ENCODE peak calls at places on chromosomes 6 and 20, in six cellular contexts. One of them, this sample, is unnamed.

GRCh38 chr20:38842558-38842981 is 37.1 kb downstream of the PPP1R16B start:
- DNase-seq in A549: no peak
- DNase-seq in breast epithelium: no peak
- DNase-seq in sigmoid colon: no peak
- DNase-seq in heart left ventricle: no peak
- DNase-seq in GM12892: peak; percentile 61
- DNase-seq in this sample: no peak

GRCh38 chr6:7115452-7116223 is 7.9 kb downstream of the RREB1 start:
- DNase-seq in GM12892: no peak
- DNase-seq in A549: no peak
- DNase-seq in sigmoid colon: no peak
- DNase-seq in heart left ventricle: no peak
- DNase-seq in breast epithelium: no peak
- DNase-seq in this sample: no peak

GRCh38 chr6:134666174-134666573 is 283.7 kb downstream of the ALDH8A1 start:
- DNase-seq in sigmoid colon: no peak
- DNase-seq in GM12892: no peak
- DNase-seq in breast epithelium: no peak
- DNase-seq in heart left ventricle: no peak
- DNase-seq in A549: no peak
- DNase-seq in this sample: no peak

GRCh38 chr20:5118220-5119142 is 1.3 kb downstream of the PCNA start:
- DNase-seq in heart left ventricle: no peak
- DNase-seq in breast epithelium: no peak
- DNase-seq in sigmoid colon: no peak
- DNase-seq in A549: peak; percentile 37
- DNase-seq in GM12892: no peak
- DNase-seq in this sample: no peak

GRCh38 chr20:39264506-39265172 is 302.5 kb downstream of the DHX35 start:
- DNase-seq in A549: peak; percentile 71
- DNase-seq in sigmoid colon: peak; percentile 82
- DNase-seq in GM12892: peak; percentile 27
- DNase-seq in breast epithelium: peak; percentile 32
- DNase-seq in heart left ventricle: peak; percentile 56
- DNase-seq in this sample: peak; percentile 73

GRCh38 chr20:63966172-63966943 is 3.4 kb downstream of the ZNF512B start:
- DNase-seq in breast epithelium: no peak
- DNase-seq in sigmoid colon: peak; percentile 60
- DNase-seq in GM12892: no peak
- DNase-seq in heart left ventricle: no peak
- DNase-seq in A549: no peak
- DNase-seq in this sample: no peak

GRCh38 chr6:149859368-149859767 is 4.8 kb downstream of the LRP11 start:
- DNase-seq in GM12892: no peak
- DNase-seq in breast epithelium: no peak
- DNase-seq in heart left ventricle: no peak
- DNase-seq in sigmoid colon: no peak
- DNase-seq in A549: peak; percentile 67
- DNase-seq in this sample: no peak

GRCh38 chr6:69768664-69769063 is 28.1 kb downstream of the LMBRD1 start:
- DNase-seq in heart left ventricle: no peak
- DNase-seq in sigmoid colon: no peak
- DNase-seq in A549: no peak
- DNase-seq in breast epithelium: no peak
- DNase-seq in GM12892: no peak
- DNase-seq in this sample: no peak

GRCh38 chr20:1391640-1392442 is 1.0 kb downstream of the FKBP1A start:
- DNase-seq in A549: no peak
- DNase-seq in heart left ventricle: no peak
- DNase-seq in breast epithelium: no peak
- DNase-seq in sigmoid colon: no peak
- DNase-seq in GM12892: no peak
- DNase-seq in this sample: no peak

GRCh38 chr20:38685853-38686473 is 38.3 kb upstream of the SLC32A1 start:
- DNase-seq in breast epithelium: no peak
- DNase-seq in sigmoid colon: no peak
- DNase-seq in GM12892: no peak
- DNase-seq in heart left ventricle: peak; percentile 17
- DNase-seq in A549: peak; percentile 10
- DNase-seq in this sample: peak; percentile 49

GRCh38 chr20:4195499-4195898 is 180.1 kb upstream of the RNF24 start:
- DNase-seq in sigmoid colon: no peak
- DNase-seq in GM12892: no peak
- DNase-seq in A549: peak; percentile 61
- DNase-seq in heart left ventricle: no peak
- DNase-seq in breast epithelium: no peak
- DNase-seq in this sample: no peak

GRCh38 chr6:108559884-108560462 is 744 bp upstream of the FOXO3 start:
- DNase-seq in breast epithelium: peak; percentile 78
- DNase-seq in heart left ventricle: peak; percentile 77
- DNase-seq in GM12892: no peak
- DNase-seq in A549: peak; percentile 67
- DNase-seq in sigmoid colon: peak; percentile 93
- DNase-seq in this sample: no peak

GRCh38 chr20:16444056-16444777 is 129.0 kb downstream of the KIF16B start:
- DNase-seq in sigmoid colon: no peak
- DNase-seq in A549: no peak
- DNase-seq in GM12892: no peak
- DNase-seq in heart left ventricle: peak; percentile 33
- DNase-seq in breast epithelium: no peak
- DNase-seq in this sample: no peak

GRCh38 chr6:144008501-144009245 is 614 bp upstream of the PLAGL1 start:
- DNase-seq in sigmoid colon: no peak
- DNase-seq in A549: peak; percentile 7
- DNase-seq in heart left ventricle: no peak
- DNase-seq in GM12892: peak; percentile 6
- DNase-seq in breast epithelium: no peak
- DNase-seq in this sample: no peak

GRCh38 chr6:140670013-140670412 is 1295.6 kb upstream of the CITED2 start:
- DNase-seq in A549: no peak
- DNase-seq in heart left ventricle: no peak
- DNase-seq in sigmoid colon: no peak
- DNase-seq in breast epithelium: no peak
- DNase-seq in GM12892: no peak
- DNase-seq in this sample: no peak

GRCh38 chr6:147508073-147508870 is at the start of gene SAMD5:
- DNase-seq in GM12892: peak; percentile 27
- DNase-seq in heart left ventricle: peak; percentile 41
- DNase-seq in breast epithelium: peak; percentile 58
- DNase-seq in A549: peak; percentile 62
- DNase-seq in sigmoid colon: peak; percentile 70
- DNase-seq in this sample: peak; percentile 53

GRCh38 chr6:72363844-72364740 is 257.8 kb upstream of the KCNQ5 start:
- DNase-seq in GM12892: no peak
- DNase-seq in heart left ventricle: no peak
- DNase-seq in sigmoid colon: no peak
- DNase-seq in breast epithelium: peak; percentile 23
- DNase-seq in A549: peak; percentile 11
- DNase-seq in this sample: peak; percentile 53

GRCh38 chr6:160428069-160428430 is 79.9 kb downstream of the SLC22A3 start:
- DNase-seq in breast epithelium: peak; percentile 24
- DNase-seq in A549: no peak
- DNase-seq in heart left ventricle: peak; percentile 64
- DNase-seq in sigmoid colon: peak; percentile 70
- DNase-seq in GM12892: no peak
- DNase-seq in this sample: no peak

GRCh38 chr6:166786704-166787293 is 159.7 kb upstream of the RPS6KA2 start:
- DNase-seq in heart left ventricle: no peak
- DNase-seq in breast epithelium: no peak
- DNase-seq in GM12892: no peak
- DNase-seq in sigmoid colon: no peak
- DNase-seq in A549: peak; percentile 63
- DNase-seq in this sample: peak; percentile 19

GRCh38 chr20:63180541-63181185 is 35.3 kb downstream of the YTHDF1 start:
- DNase-seq in GM12892: no peak
- DNase-seq in breast epithelium: no peak
- DNase-seq in heart left ventricle: no peak
- DNase-seq in A549: no peak
- DNase-seq in sigmoid colon: no peak
- DNase-seq in this sample: no peak

GRCh38 chr20:58890454-58891075 is 38.0 kb downstream of the GNAS start:
- DNase-seq in breast epithelium: peak; percentile 64
- DNase-seq in GM12892: peak; percentile 65
- DNase-seq in A549: peak; percentile 61
- DNase-seq in heart left ventricle: peak; percentile 88
- DNase-seq in sigmoid colon: peak; percentile 92
- DNase-seq in this sample: peak; percentile 49

GRCh38 chr20:58892126-58892931 is 39.8 kb downstream of the GNAS start:
- DNase-seq in heart left ventricle: peak; percentile 89
- DNase-seq in GM12892: peak; percentile 70
- DNase-seq in sigmoid colon: peak; percentile 90
- DNase-seq in A549: peak; percentile 80
- DNase-seq in breast epithelium: peak; percentile 67
- DNase-seq in this sample: peak; percentile 67

GRCh38 chr20:58890073-58890453 is 37.5 kb downstream of the GNAS start:
- DNase-seq in A549: no peak
- DNase-seq in GM12892: no peak
- DNase-seq in heart left ventricle: no peak
- DNase-seq in breast epithelium: no peak
- DNase-seq in sigmoid colon: no peak
- DNase-seq in this sample: no peak

GRCh38 chr20:58891686-58892125 is 39.2 kb downstream of the GNAS start:
- DNase-seq in breast epithelium: no peak
- DNase-seq in GM12892: no peak
- DNase-seq in A549: peak; percentile 42
- DNase-seq in sigmoid colon: peak; percentile 70
- DNase-seq in heart left ventricle: peak; percentile 38
- DNase-seq in this sample: peak; percentile 61

DNA sequence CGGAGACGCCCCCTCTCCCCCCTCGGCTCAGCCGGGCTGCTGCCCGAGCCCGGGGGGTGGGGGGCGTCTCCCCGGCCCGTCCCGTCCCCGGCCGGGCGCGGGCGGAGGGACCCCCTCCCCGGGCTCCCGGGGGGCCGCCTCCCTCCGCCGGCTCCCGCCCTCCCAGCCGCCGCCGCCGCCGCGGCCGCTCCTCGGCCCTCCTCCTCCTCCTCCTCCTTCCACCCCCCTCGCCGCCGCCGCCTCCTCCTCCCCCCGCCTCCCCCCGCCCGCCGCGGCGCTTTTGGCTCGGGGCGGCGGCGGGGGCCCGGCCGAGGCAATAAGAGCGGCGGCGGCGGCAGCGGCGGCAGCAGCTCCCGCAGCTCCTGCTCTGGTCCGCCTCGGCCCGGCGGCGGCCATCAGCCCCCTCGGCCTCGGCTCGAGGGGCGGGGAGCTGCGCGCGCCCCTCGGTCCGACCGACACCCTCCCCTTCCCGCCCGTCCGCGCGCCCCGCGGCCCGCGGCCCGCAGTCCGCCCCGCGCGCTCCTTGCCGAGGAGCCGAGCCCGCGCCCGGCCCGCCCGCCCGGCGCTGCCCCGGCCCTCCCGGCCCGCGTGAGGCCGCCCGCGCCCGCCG is 38.7 kb downstream of the GNAS start:
- DNase-seq in sigmoid colon: peak; percentile 93
- DNase-seq in A549: peak; percentile 57
- DNase-seq in GM12892: peak; percentile 46
- DNase-seq in breast epithelium: peak; percentile 70
- DNase-seq in heart left ventricle: peak; percentile 88
- DNase-seq in this sample: peak; percentile 56
- TF ChIP-seq POLR2A in sigmoid colon: no peak
- TF ChIP-seq POLR2A in A549: peak; percentile 62
- TF ChIP-seq POLR2A in GM12892: peak; percentile 80
- TF ChIP-seq POLR2A in breast epithelium: no peak
- TF ChIP-seq POLR2A in heart left ventricle: no peak
- TF ChIP-seq POLR2A in this sample: peak; percentile 76

DNA sequence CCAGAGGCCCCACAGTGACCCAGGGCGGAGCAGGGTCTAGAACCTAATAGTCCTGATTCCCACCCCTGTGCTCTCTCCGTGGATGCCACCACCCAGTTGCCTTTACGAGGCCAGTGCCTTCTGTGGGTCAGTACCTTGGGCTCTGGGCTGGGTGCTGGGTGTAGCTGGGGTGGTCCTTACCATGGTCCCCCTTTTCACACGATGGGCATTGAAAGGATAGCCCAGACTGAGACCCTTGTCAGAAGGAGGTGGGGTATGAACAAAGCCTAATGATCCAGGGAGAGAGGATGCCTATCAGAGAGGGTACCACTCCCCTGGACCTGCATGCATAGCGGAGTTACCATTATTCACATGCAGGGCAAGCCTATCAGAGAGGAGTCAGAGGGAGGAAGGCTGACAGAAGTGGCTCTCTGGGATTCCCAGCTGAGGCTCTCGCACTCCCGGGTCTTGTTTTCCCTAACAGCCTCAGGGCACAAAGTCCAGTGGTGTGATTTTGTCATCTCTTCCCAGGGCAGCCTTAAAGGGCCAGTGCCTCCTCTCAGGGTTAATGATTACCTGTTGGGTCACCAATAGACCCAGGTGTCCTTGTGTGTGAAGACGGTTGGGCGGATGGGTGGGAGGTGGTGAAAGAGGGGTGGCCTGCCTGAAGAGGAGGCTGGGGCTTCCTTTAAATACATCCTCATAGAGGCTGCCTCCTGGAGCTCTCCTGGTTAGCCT is 36.2 kb downstream of the VEGFA start:
- DNase-seq in breast epithelium: no peak
- DNase-seq in heart left ventricle: no peak
- DNase-seq in GM12892: no peak
- DNase-seq in A549: peak; percentile 52
- DNase-seq in sigmoid colon: no peak
- DNase-seq in this sample: no peak
- TF ChIP-seq POLR2A in breast epithelium: no peak
- TF ChIP-seq POLR2A in heart left ventricle: no peak
- TF ChIP-seq POLR2A in GM12892: no peak
- TF ChIP-seq POLR2A in A549: no peak
- TF ChIP-seq POLR2A in sigmoid colon: no peak
- TF ChIP-seq POLR2A in this sample: no peak

GRCh38 chr20:31673943-31674463 is 36.3 kb downstream of the COX4I2 start:
- DNase-seq in GM12892: no peak
- DNase-seq in A549: no peak
- DNase-seq in heart left ventricle: no peak
- DNase-seq in sigmoid colon: no peak
- DNase-seq in breast epithelium: no peak
- DNase-seq in this sample: no peak

GRCh38 chr20:31676534-31677030 is 38.9 kb downstream of the COX4I2 start:
- DNase-seq in A549: no peak
- DNase-seq in heart left ventricle: no peak
- DNase-seq in breast epithelium: no peak
- DNase-seq in sigmoid colon: no peak
- DNase-seq in GM12892: no peak
- DNase-seq in this sample: no peak

GRCh38 chr20:31677553-31678260 is 40.0 kb downstream of the COX4I2 start:
- DNase-seq in heart left ventricle: no peak
- DNase-seq in breast epithelium: no peak
- DNase-seq in GM12892: no peak
- DNase-seq in sigmoid colon: no peak
- DNase-seq in A549: no peak
- DNase-seq in this sample: no peak

GRCh38 chr20:31674895-31675827 is 37.4 kb downstream of the COX4I2 start:
- DNase-seq in heart left ventricle: peak; percentile 78
- DNase-seq in GM12892: peak; percentile 46
- DNase-seq in A549: no peak
- DNase-seq in breast epithelium: peak; percentile 50
- DNase-seq in sigmoid colon: peak; percentile 79
- DNase-seq in this sample: peak; percentile 51

GRCh38 chr20:31675828-31676533 is 38.3 kb downstream of the COX4I2 start:
- DNase-seq in heart left ventricle: peak; percentile 48
- DNase-seq in sigmoid colon: no peak
- DNase-seq in breast epithelium: no peak
- DNase-seq in A549: no peak
- DNase-seq in GM12892: no peak
- DNase-seq in this sample: peak; percentile 39
- TF ChIP-seq POLR2A in heart left ventricle: no peak
- TF ChIP-seq POLR2A in sigmoid colon: no peak
- TF ChIP-seq POLR2A in breast epithelium: no peak
- TF ChIP-seq POLR2A in A549: no peak
- TF ChIP-seq POLR2A in GM12892: no peak
- TF ChIP-seq POLR2A in this sample: no peak

GRCh38 chr6:35310265-35310831 is 12.7 kb downstream of the DEF6 start:
- DNase-seq in breast epithelium: no peak
- DNase-seq in heart left ventricle: no peak
- DNase-seq in GM12892: no peak
- DNase-seq in A549: no peak
- DNase-seq in sigmoid colon: no peak
- DNase-seq in this sample: no peak
- TF ChIP-seq POLR2A in breast epithelium: no peak
- TF ChIP-seq POLR2A in heart left ventricle: no peak
- TF ChIP-seq POLR2A in GM12892: no peak
- TF ChIP-seq POLR2A in A549: no peak
- TF ChIP-seq POLR2A in sigmoid colon: no peak
- TF ChIP-seq POLR2A in this sample: no peak